ENCODE peak calls at places on chromosomes 5 and 9, in four cellular contexts. X is H9, E is mesenchymal stem cell, G is IMR-90. Y is an unnamed sample.

GRCh38 chr5:622359-622758 is 10.2 kb downstream of the CEP72 start:
- DNase-seq in X (no peak), E (no peak), G (no peak), Y (no peak)

GRCh38 chr9:135758056-135758455 is 56.1 kb downstream of the KCNT1 start:
- DNase-seq in X (no peak), E (no peak), G (no peak), Y (no peak)

GRCh38 chr5:107743357-107744000 is 72.7 kb upstream of the EFNA5 start:
- DNase-seq in X (no peak), E (peak), G (peak), Y (no peak)

GRCh38 chr5:32645246-32645645 is 59.9 kb downstream of the SUB1 start:
- DNase-seq in X (no peak), E (peak), G (no peak), Y (no peak)

GRCh38 chr9:88738708-88739107 is 203.7 kb downstream of the NXNL2 start:
- DNase-seq in X (no peak), E (peak), G (peak), Y (no peak)

GRCh38 chr9:93090091-93090655 is 5.8 kb upstream of the CARD19 start:
- DNase-seq in X (no peak), E (no peak), G (no peak), Y (no peak)

GRCh38 chr9:16501098-16501663 is 369.3 kb downstream of the BNC2 start:
- DNase-seq in X (no peak), E (no peak), G (peak), Y (no peak)

GRCh38 chr9:70830618-70831017 is 290.8 kb downstream of the TRPM3 start:
- DNase-seq in X (no peak), E (no peak), G (no peak), Y (no peak)

GRCh38 chr5:163357636-163358035 is 79.8 kb upstream of the CCNG1 start:
- DNase-seq in X (no peak), E (no peak), G (no peak), Y (no peak)

GRCh38 chr9:137487454-137488329 is 28.6 kb upstream of the NSMF start:
- DNase-seq in X (peak), E (no peak), G (no peak), Y (no peak)

GRCh38 chr5:50559955-50560354 is 106.5 kb upstream of the PARP8 start:
- DNase-seq in X (no peak), E (no peak), G (no peak), Y (no peak)

GRCh38 chr5:179128041-179128365 is 67.8 kb downstream of the ZNF354C start:
- DNase-seq in X (no peak), E (no peak), G (no peak), Y (no peak)

GRCh38 chr5:82591021-82591515 is 312.9 kb upstream of the RPS23 start:
- DNase-seq in X (no peak), E (no peak), G (no peak), Y (no peak)

GRCh38 chr9:22079873-22080341 is 70.8 kb upstream of the CDKN2B start:
- DNase-seq in X (no peak), E (peak), G (peak), Y (no peak)

GRCh38 chr5:97541864-97542263 is 358.8 kb upstream of the RIOK2 start:
- DNase-seq in X (no peak), E (no peak), G (no peak), Y (no peak)

GRCh38 chr5:146440870-146441495 is 6.2 kb upstream of the TCERG1 start:
- DNase-seq in X (no peak), E (no peak), G (no peak), Y (no peak)

GRCh38 chr5:38319486-38319885 is 61.1 kb downstream of the EGFLAM start:
- DNase-seq in X (no peak), E (no peak), G (no peak), Y (no peak)

GRCh38 chr9:125176632-125177031 is 13.0 kb downstream of the PPP6C start:
- DNase-seq in X (no peak), E (no peak), G (no peak), Y (no peak)

GRCh38 chr5:56327810-56328209 is 94.7 kb upstream of the ANKRD55 start:
- DNase-seq in X (no peak), E (peak), G (no peak), Y (no peak)

GRCh38 chr9:26656003-26656940 is 236.3 kb downstream of the CAAP1 start:
- DNase-seq in X (peak), E (peak), G (peak), Y (peak)

GRCh38 chr5:177425801-177426565 is 493 bp upstream of the GRK6 start:
- DNase-seq in X (peak), E (peak), G (peak), Y (peak)
- H4K91ac ChIP-seq in X (no peak), E (peak), G (peak), Y (peak)

GRCh38 chr9:126723807-126724172 is 81.0 kb upstream of the ZBTB43 start:
- DNase-seq in X (peak), E (peak), G (no peak), Y (no peak)

GRCh38 chr9:126720661-126721530 is 83.9 kb upstream of the ZBTB43 start:
- DNase-seq in X (no peak), E (no peak), G (no peak), Y (no peak)

GRCh38 chr9:126721531-126722098 is 83.2 kb upstream of the ZBTB43 start:
- DNase-seq in X (no peak), E (no peak), G (no peak), Y (no peak)

GRCh38 chr9:126722922-126723806 is 81.7 kb upstream of the ZBTB43 start:
- DNase-seq in X (peak), E (peak), G (no peak), Y (no peak)

GRCh38 chr9:126722252-126722921 is 82.5 kb upstream of the ZBTB43 start:
- DNase-seq in X (peak), E (peak), G (no peak), Y (peak)
- H4K91ac ChIP-seq in X (no peak), E (peak), G (no peak), Y (no peak)

GRCh38 chr9:87148391-87149237 is 201.3 kb upstream of the GAS1 start:
- DNase-seq in X (peak), E (peak), G (peak), Y (peak)

GRCh38 chr9:87149794-87150193 is 202.5 kb upstream of the GAS1 start:
- DNase-seq in X (no peak), E (no peak), G (peak), Y (no peak)

GRCh38 chr9:87152206-87152605 is 204.9 kb upstream of the GAS1 start:
- DNase-seq in X (no peak), E (peak), G (no peak), Y (no peak)

DNA sequence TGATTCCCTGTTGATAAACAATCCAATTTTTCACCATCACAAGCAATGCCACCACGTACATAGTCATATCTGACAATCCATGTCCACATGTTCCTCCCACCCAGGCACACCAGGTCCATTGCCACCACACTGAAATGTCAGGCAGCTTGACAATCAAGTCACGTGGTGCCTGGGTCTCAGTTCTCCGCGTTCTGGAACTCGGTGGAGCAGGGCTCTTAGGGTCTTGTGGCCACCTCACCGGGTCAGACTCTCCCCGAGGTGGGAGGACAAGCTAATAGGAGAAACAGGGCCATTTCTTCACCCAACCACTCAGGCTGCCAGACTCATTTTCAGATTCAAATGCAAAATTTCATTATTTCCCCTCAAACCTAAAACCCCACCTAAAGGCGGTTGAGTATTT is 200.5 kb upstream of the GAS1 start:
- DNase-seq in X (no peak), E (no peak), G (no peak), Y (no peak)
- H4K91ac ChIP-seq in X (no peak), E (peak), G (peak), Y (no peak)

DNA sequence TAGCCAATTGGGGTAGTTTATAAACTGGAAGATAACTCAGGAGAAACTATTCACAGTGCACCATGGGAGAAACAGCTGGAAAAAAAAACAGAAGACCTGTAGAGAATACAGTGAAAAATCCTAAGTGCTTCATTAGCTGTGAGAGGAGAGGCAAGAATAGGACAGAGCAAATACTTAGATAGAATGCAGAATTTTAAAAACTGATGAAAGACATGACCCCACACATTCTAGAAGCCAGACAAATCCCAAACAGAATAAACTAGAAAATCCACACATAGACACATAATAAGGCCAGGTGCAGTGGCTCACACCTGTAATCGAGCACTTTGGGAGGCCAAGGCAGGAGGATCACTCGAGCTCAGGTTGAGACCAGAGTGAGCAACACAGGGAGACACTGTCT is 7.5 kb upstream of the FAM151B start:
- DNase-seq in X (no peak), E (no peak), G (no peak), Y (no peak)
- H4K91ac ChIP-seq in X (no peak), E (no peak), G (no peak), Y (no peak)

DNA sequence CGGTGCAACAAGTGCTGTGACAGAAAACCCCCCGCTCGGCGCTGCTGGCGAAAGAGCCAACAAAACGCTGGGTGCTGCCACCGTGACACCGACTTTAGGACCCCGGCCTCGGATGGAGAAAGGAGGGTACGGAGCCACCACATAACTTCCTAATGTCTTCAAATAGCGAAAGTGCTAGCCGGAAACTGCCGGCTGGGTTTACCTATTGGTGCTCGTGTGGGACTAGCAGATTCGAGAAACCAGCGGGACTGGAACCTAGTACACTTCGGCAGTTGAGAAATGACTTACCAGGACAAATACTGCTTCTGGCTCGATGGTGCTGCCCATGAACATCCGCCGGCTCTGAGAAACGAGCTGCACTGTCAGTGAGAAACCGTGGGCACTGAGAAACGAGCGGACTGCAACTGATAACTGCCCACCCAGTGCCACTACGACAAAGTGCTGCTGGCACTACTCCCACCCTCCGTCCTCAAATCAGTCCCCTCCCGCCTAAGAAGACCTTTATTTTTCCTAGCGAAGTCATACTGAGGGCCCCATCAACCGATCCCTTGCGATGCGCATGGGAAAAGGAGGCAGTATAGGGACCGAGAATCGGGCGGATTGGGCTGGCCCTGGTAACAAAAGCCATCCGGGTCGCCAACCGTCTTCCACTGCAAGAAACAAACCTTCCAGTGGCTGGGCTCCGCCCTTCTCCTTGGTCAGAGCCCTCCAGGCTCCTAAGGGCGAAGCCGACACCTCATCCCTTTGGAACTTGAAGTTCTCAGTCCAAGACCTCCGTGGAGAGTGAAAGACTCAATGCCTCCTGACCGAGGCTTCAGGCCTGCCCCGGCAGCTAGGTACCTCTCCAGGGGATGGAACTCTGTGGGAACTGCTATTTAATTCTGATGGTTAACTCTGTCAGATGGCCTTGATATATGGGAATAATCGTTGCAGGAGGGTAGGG is 27.0 kb upstream of the ANXA2R start:
- DNase-seq in X (peak), E (peak), G (peak), Y (peak)
- H4K91ac ChIP-seq in X (peak), E (peak), G (peak), Y (no peak)

DNA sequence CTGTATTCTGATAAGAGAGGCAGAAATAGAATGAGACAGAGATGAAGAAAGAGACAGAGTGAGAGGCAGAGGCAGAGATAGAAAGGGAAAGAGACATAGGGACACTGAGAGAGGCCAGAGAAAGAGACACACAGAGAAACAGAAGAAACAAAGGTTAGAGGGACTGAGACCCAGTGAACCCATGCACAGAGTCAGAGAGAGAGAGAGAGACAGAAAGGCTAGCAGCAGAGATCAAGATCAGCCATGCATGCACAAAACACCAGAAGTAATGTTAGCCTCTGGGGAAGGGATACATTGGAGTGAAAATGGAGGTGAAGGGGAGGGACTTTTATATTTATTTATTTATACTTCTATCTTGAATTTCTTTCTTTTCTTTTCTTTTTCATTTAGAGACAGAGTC is 14.1 kb upstream of the SPARC start:
- DNase-seq in X (no peak), E (no peak), G (no peak), Y (no peak)
- H4K91ac ChIP-seq in X (no peak), E (peak), G (peak), Y (no peak)

DNA sequence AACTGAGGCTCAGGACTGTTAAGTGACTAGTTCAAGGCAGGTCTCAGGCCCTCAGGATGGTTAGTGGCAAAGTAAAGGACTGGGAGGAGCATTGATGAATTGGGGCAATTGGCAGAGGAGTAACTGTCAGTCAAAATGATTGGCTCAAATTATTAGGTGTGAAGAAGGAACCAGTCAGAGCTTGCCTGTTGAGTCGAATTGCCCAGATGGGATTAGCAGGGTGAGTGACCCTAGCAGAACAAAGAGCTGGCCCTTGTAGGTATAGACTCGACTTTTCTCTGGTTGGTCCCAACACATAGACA is 2.6 kb upstream of the NSD1 start:
- DNase-seq in X (no peak), E (no peak), G (no peak), Y (no peak)
- H4K91ac ChIP-seq in X (no peak), E (no peak), G (peak), Y (no peak)

GRCh38 chr5:71786337-71787060 is 67.4 kb downstream of the CARTPT start:
- DNase-seq in X (no peak), E (no peak), G (no peak), Y (no peak)

GRCh38 chr5:71780597-71780996 is 61.5 kb downstream of the CARTPT start:
- DNase-seq in X (no peak), E (no peak), G (no peak), Y (no peak)

GRCh38 chr5:71782771-71783770 is 64.0 kb downstream of the CARTPT start:
- DNase-seq in X (peak), E (peak), G (peak), Y (peak)

GRCh38 chr5:71782393-71782770 is 63.3 kb downstream of the CARTPT start:
- DNase-seq in X (no peak), E (no peak), G (no peak), Y (no peak)

GRCh38 chr5:71783891-71784290 is 64.8 kb downstream of the CARTPT start:
- DNase-seq in X (no peak), E (no peak), G (no peak), Y (no peak)
- H4K91ac ChIP-seq in X (no peak), E (no peak), G (no peak), Y (no peak)

Y was measured in neuronal stem cell.